ENCODE peak calls at places on chromosomes 6 and 20, in ten cellular contexts. One of them, this sample, is unnamed.

GRCh38 chr6:4319992-4320683 is 184.8 kb upstream of the ECI2 start:
- DNase-seq in body of pancreas: no peak
- DNase-seq in OCI-LY7: no peak
- DNase-seq in ovary: no peak
- DNase-seq in tibial nerve: no peak
- DNase-seq in IMR-90: peak
- DNase-seq in pancreas: no peak
- DNase-seq in lower leg skin: no peak
- DNase-seq in cardiac fibroblast: peak
- DNase-seq in NB4: peak
- DNase-seq in this sample: no peak

GRCh38 chr6:26032387-26033131 is 54.7 kb upstream of the HFE start:
- DNase-seq in body of pancreas: no peak
- DNase-seq in OCI-LY7: peak
- DNase-seq in ovary: no peak
- DNase-seq in tibial nerve: no peak
- DNase-seq in IMR-90: peak
- DNase-seq in pancreas: no peak
- DNase-seq in lower leg skin: no peak
- DNase-seq in cardiac fibroblast: peak
- DNase-seq in NB4: peak
- DNase-seq in this sample: no peak

GRCh38 chr6:17017416-17017815 is 84.4 kb upstream of the STMND1 start:
- DNase-seq in body of pancreas: no peak
- DNase-seq in OCI-LY7: no peak
- DNase-seq in ovary: no peak
- DNase-seq in tibial nerve: no peak
- DNase-seq in IMR-90: no peak
- DNase-seq in pancreas: no peak
- DNase-seq in lower leg skin: no peak
- DNase-seq in cardiac fibroblast: no peak
- DNase-seq in NB4: no peak
- DNase-seq in this sample: no peak

GRCh38 chr20:1896859-1897258 is 1.7 kb downstream of the SIRPA start:
- DNase-seq in body of pancreas: no peak
- DNase-seq in OCI-LY7: no peak
- DNase-seq in ovary: no peak
- DNase-seq in tibial nerve: no peak
- DNase-seq in IMR-90: no peak
- DNase-seq in pancreas: no peak
- DNase-seq in lower leg skin: no peak
- DNase-seq in cardiac fibroblast: no peak
- DNase-seq in NB4: no peak
- DNase-seq in this sample: no peak

GRCh38 chr6:78781001-78781400 is 86.3 kb upstream of the IRAK1BP1 start:
- DNase-seq in body of pancreas: no peak
- DNase-seq in OCI-LY7: no peak
- DNase-seq in ovary: no peak
- DNase-seq in tibial nerve: no peak
- DNase-seq in IMR-90: no peak
- DNase-seq in pancreas: no peak
- DNase-seq in lower leg skin: no peak
- DNase-seq in cardiac fibroblast: no peak
- DNase-seq in NB4: no peak
- DNase-seq in this sample: no peak

GRCh38 chr6:161257778-161258457 is 15.9 kb downstream of the AGPAT4 start:
- DNase-seq in body of pancreas: no peak
- DNase-seq in OCI-LY7: no peak
- DNase-seq in ovary: no peak
- DNase-seq in tibial nerve: no peak
- DNase-seq in IMR-90: peak
- DNase-seq in pancreas: no peak
- DNase-seq in lower leg skin: peak
- DNase-seq in cardiac fibroblast: peak
- DNase-seq in NB4: no peak
- DNase-seq in this sample: no peak

GRCh38 chr6:163872335-163872734 is 457.8 kb downstream of the QKI start:
- DNase-seq in body of pancreas: no peak
- DNase-seq in OCI-LY7: no peak
- DNase-seq in ovary: no peak
- DNase-seq in tibial nerve: no peak
- DNase-seq in IMR-90: peak
- DNase-seq in pancreas: no peak
- DNase-seq in lower leg skin: no peak
- DNase-seq in cardiac fibroblast: peak
- DNase-seq in NB4: no peak
- DNase-seq in this sample: no peak

GRCh38 chr6:128997880-128998279 is 114.9 kb downstream of the LAMA2 start:
- DNase-seq in body of pancreas: no peak
- DNase-seq in OCI-LY7: no peak
- DNase-seq in ovary: no peak
- DNase-seq in tibial nerve: no peak
- DNase-seq in IMR-90: no peak
- DNase-seq in pancreas: no peak
- DNase-seq in lower leg skin: no peak
- DNase-seq in cardiac fibroblast: no peak
- DNase-seq in NB4: no peak
- DNase-seq in this sample: no peak

GRCh38 chr6:20723236-20723635 is 189.0 kb downstream of the CDKAL1 start:
- DNase-seq in body of pancreas: no peak
- DNase-seq in OCI-LY7: no peak
- DNase-seq in ovary: no peak
- DNase-seq in tibial nerve: no peak
- DNase-seq in IMR-90: no peak
- DNase-seq in pancreas: no peak
- DNase-seq in lower leg skin: no peak
- DNase-seq in cardiac fibroblast: no peak
- DNase-seq in NB4: no peak
- DNase-seq in this sample: no peak

GRCh38 chr6:116028233-116028632 is 32.5 kb downstream of the FRK start:
- DNase-seq in body of pancreas: no peak
- DNase-seq in OCI-LY7: no peak
- DNase-seq in ovary: no peak
- DNase-seq in tibial nerve: no peak
- DNase-seq in IMR-90: no peak
- DNase-seq in pancreas: no peak
- DNase-seq in lower leg skin: no peak
- DNase-seq in cardiac fibroblast: no peak
- DNase-seq in NB4: no peak
- DNase-seq in this sample: no peak

GRCh38 chr6:134057478-134057877 is 5.1 kb upstream of the SLC2A12 start:
- DNase-seq in body of pancreas: no peak
- DNase-seq in OCI-LY7: no peak
- DNase-seq in ovary: no peak
- DNase-seq in tibial nerve: no peak
- DNase-seq in IMR-90: no peak
- DNase-seq in pancreas: no peak
- DNase-seq in lower leg skin: no peak
- DNase-seq in cardiac fibroblast: no peak
- DNase-seq in NB4: no peak
- DNase-seq in this sample: no peak

GRCh38 chr20:17795449-17796095 is 95.8 kb downstream of the BANF2 start:
- DNase-seq in body of pancreas: no peak
- DNase-seq in OCI-LY7: no peak
- DNase-seq in ovary: no peak
- DNase-seq in tibial nerve: no peak
- DNase-seq in IMR-90: no peak
- DNase-seq in pancreas: peak
- DNase-seq in lower leg skin: no peak
- DNase-seq in cardiac fibroblast: peak
- DNase-seq in NB4: peak
- DNase-seq in this sample: no peak

DNA sequence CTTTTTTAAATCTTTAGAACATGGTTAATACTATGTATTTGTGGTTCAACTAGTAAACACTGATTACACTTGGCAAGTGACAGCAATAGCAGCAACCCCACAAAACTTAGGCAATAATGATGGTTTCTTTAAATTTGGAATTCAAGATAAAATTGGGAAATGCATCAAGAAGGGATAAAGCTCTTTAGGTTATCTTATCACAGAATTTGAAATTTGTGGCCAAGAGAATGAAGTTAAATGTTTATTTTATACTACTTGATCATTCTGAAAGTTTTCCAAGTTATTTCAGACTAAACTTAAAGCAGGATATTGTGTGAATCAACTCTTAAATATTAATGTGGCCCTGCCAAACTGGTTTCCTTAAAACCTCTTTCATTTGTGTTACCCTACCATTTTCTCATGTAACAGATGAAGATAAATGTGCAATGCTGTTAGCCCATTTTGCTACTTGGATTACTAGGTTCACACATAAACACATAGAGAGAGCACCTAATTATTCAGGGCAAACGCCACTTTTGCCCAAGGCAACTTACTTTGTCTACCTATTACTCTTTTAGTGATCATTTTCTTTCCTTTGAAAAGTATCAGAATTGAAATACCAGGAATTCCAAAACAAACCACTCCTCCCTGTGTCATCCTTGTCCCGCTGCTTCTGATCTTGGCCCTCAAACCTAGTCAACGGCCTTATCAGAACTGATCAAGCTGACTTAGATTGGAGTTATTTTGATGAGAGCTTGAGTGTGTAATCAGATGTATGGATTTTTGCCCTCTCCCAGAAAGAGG is 186.7 kb upstream of the TENT5A start:
- DNase-seq in body of pancreas: no peak
- DNase-seq in OCI-LY7: no peak
- DNase-seq in ovary: no peak
- DNase-seq in tibial nerve: no peak
- DNase-seq in IMR-90: peak
- DNase-seq in pancreas: no peak
- DNase-seq in lower leg skin: no peak
- DNase-seq in cardiac fibroblast: peak
- DNase-seq in NB4: no peak
- DNase-seq in this sample: no peak
- H3K4me3 ChIP-seq in body of pancreas: no peak
- H3K4me3 ChIP-seq in OCI-LY7: no peak
- H3K4me3 ChIP-seq in ovary: no peak
- H3K4me3 ChIP-seq in tibial nerve: no peak
- H3K4me3 ChIP-seq in IMR-90: no peak
- H3K4me3 ChIP-seq in pancreas: no peak
- H3K4me3 ChIP-seq in lower leg skin: no peak
- H3K4me3 ChIP-seq in cardiac fibroblast: no peak
- H3K4me3 ChIP-seq in NB4: no peak
- H3K4me3 ChIP-seq in this sample: no peak

GRCh38 chr6:131061771-131062160 is 1.3 kb downstream of the EPB41L2 start:
- DNase-seq in body of pancreas: no peak
- DNase-seq in OCI-LY7: peak
- DNase-seq in ovary: no peak
- DNase-seq in tibial nerve: no peak
- DNase-seq in IMR-90: no peak
- DNase-seq in pancreas: no peak
- DNase-seq in lower leg skin: no peak
- DNase-seq in cardiac fibroblast: no peak
- DNase-seq in NB4: peak
- DNase-seq in this sample: no peak

GRCh38 chr6:131061041-131061770 is 1.8 kb downstream of the EPB41L2 start:
- DNase-seq in body of pancreas: no peak
- DNase-seq in OCI-LY7: peak
- DNase-seq in ovary: no peak
- DNase-seq in tibial nerve: no peak
- DNase-seq in IMR-90: peak
- DNase-seq in pancreas: no peak
- DNase-seq in lower leg skin: no peak
- DNase-seq in cardiac fibroblast: peak
- DNase-seq in NB4: peak
- DNase-seq in this sample: no peak

GRCh38 chr6:131060311-131060710 is 2.7 kb downstream of the EPB41L2 start:
- DNase-seq in body of pancreas: no peak
- DNase-seq in OCI-LY7: no peak
- DNase-seq in ovary: no peak
- DNase-seq in tibial nerve: no peak
- DNase-seq in IMR-90: peak
- DNase-seq in pancreas: no peak
- DNase-seq in lower leg skin: no peak
- DNase-seq in cardiac fibroblast: no peak
- DNase-seq in NB4: no peak
- DNase-seq in this sample: no peak

GRCh38 chr6:131058236-131058635 is 4.8 kb downstream of the EPB41L2 start:
- DNase-seq in body of pancreas: no peak
- DNase-seq in OCI-LY7: no peak
- DNase-seq in ovary: no peak
- DNase-seq in tibial nerve: no peak
- DNase-seq in IMR-90: peak
- DNase-seq in pancreas: no peak
- DNase-seq in lower leg skin: no peak
- DNase-seq in cardiac fibroblast: no peak
- DNase-seq in NB4: no peak
- DNase-seq in this sample: no peak

GRCh38 chr6:131059486-131059885 is 3.6 kb downstream of the EPB41L2 start:
- DNase-seq in body of pancreas: no peak
- DNase-seq in OCI-LY7: no peak
- DNase-seq in ovary: no peak
- DNase-seq in tibial nerve: no peak
- DNase-seq in IMR-90: peak
- DNase-seq in pancreas: no peak
- DNase-seq in lower leg skin: no peak
- DNase-seq in cardiac fibroblast: peak
- DNase-seq in NB4: no peak
- DNase-seq in this sample: no peak
- TF ChIP-seq CTCF in body of pancreas: no peak
- TF ChIP-seq CTCF in OCI-LY7: no peak
- TF ChIP-seq CTCF in ovary: no peak
- TF ChIP-seq CTCF in tibial nerve: no peak
- TF ChIP-seq CTCF in IMR-90: peak
- TF ChIP-seq CTCF in pancreas: no peak
- TF ChIP-seq CTCF in lower leg skin: no peak
- TF ChIP-seq CTCF in cardiac fibroblast: no peak
- TF ChIP-seq CTCF in NB4: no peak
- TF ChIP-seq CTCF in this sample: no peak

DNA sequence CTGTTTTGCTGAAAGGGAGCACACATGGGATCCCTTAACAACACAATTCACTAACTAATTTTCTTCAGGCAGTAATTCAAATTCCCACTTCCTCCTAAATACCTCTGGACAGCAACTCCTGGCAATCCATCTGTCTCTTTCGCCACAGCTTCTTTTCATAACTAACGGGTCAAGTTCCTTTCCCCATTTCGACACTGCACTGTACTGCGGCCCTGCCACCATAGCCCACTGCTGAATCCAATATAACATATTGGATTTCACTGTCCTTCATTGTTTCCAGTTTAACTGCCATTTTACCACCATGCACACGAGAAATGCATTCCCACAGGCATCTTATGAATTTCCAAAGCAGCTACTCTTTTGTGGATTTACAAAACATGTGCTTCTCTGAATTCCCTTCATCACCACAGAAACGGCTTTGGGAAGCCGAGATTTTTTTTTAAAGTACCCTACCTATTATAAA is 1.4 kb downstream of the NUDT3 start:
- DNase-seq in body of pancreas: peak
- DNase-seq in OCI-LY7: peak
- DNase-seq in ovary: no peak
- DNase-seq in tibial nerve: no peak
- DNase-seq in IMR-90: peak
- DNase-seq in pancreas: peak
- DNase-seq in lower leg skin: peak
- DNase-seq in cardiac fibroblast: peak
- DNase-seq in NB4: peak
- DNase-seq in this sample: peak
- H3K4me3 ChIP-seq in body of pancreas: peak
- H3K4me3 ChIP-seq in OCI-LY7: peak
- H3K4me3 ChIP-seq in ovary: peak
- H3K4me3 ChIP-seq in tibial nerve: peak
- H3K4me3 ChIP-seq in IMR-90: peak
- H3K4me3 ChIP-seq in pancreas: peak
- H3K4me3 ChIP-seq in lower leg skin: no peak
- H3K4me3 ChIP-seq in cardiac fibroblast: peak
- H3K4me3 ChIP-seq in NB4: peak
- H3K4me3 ChIP-seq in this sample: peak

GRCh38 chr6:92110390-92110789 is 1309.0 kb downstream of the EPHA7 start:
- DNase-seq in body of pancreas: no peak
- DNase-seq in OCI-LY7: no peak
- DNase-seq in ovary: no peak
- DNase-seq in tibial nerve: no peak
- DNase-seq in IMR-90: no peak
- DNase-seq in pancreas: no peak
- DNase-seq in lower leg skin: no peak
- DNase-seq in cardiac fibroblast: no peak
- DNase-seq in NB4: no peak
- DNase-seq in this sample: no peak
- TF ChIP-seq CTCF in body of pancreas: no peak
- TF ChIP-seq CTCF in OCI-LY7: no peak
- TF ChIP-seq CTCF in ovary: no peak
- TF ChIP-seq CTCF in tibial nerve: no peak
- TF ChIP-seq CTCF in IMR-90: no peak
- TF ChIP-seq CTCF in pancreas: no peak
- TF ChIP-seq CTCF in lower leg skin: no peak
- TF ChIP-seq CTCF in cardiac fibroblast: no peak
- TF ChIP-seq CTCF in NB4: no peak
- TF ChIP-seq CTCF in this sample: no peak